ENCODE peak calls at places on chromosomes 11 and 22, in four cellular contexts. O is activated CD8-positive, alpha-beta T cell treated with anti-CD3 and anti-CD28 coated beads, Interleukin-2, amount 10 ng/mL, durations not matched to agents 7 days and 5 days; K is GM12878; G is K562. I is an unnamed sample.

GRCh38 chr11:74460481-74461154 is 6.7 kb downstream of the KCNE3 start:
- ATAC-seq in K (no peak), G (peak; percentile 57), O (no peak), I (no peak)

GRCh38 chr11:27718853-27719574 is 18.8 kb upstream of the BDNF start:
- ATAC-seq in O (no peak), K (peak; percentile 14), G (no peak), I (no peak)

GRCh38 chr22:31585161-31585859 is 76.7 kb downstream of the PISD start:
- ATAC-seq in G (peak; percentile 85), O (no peak), K (no peak), I (no peak)

GRCh38 chr11:126929186-126930085 is 71.1 kb downstream of the KIRREL3 start:
- ATAC-seq in K (no peak), G (peak; percentile 63), O (no peak), I (no peak)

GRCh38 chr11:68804786-68805185 is 36.9 kb downstream of the CPT1A start:
- ATAC-seq in G (peak; percentile 63), K (no peak), O (no peak), I (no peak)

GRCh38 chr11:19929655-19930054 is 217.0 kb downstream of the NAV2 start:
- ATAC-seq in K (no peak), G (no peak), O (no peak), I (no peak)

GRCh38 chr11:33182246-33182878 is 21.1 kb upstream of the CSTF3 start:
- ATAC-seq in O (no peak), G (no peak), K (no peak), I (no peak)

GRCh38 chr11:70091651-70092050 is 13.5 kb downstream of the ANO1 start:
- ATAC-seq in O (no peak), K (no peak), G (no peak), I (no peak)

GRCh38 chr11:17098038-17098437 is 20.6 kb upstream of the RPS13 start:
- ATAC-seq in G (no peak), O (no peak), K (no peak), I (no peak)

GRCh38 chr11:118819687-118820086 is 28.7 kb upstream of the DDX6 start:
- ATAC-seq in O (no peak), G (no peak), K (no peak), I (no peak)

GRCh38 chr22:22709719-22710445 is 65.5 kb downstream of the GGTLC2 start:
- ATAC-seq in G (peak; percentile 87), O (no peak), K (no peak), I (no peak)

GRCh38 chr22:19757985-19758895 is 2.3 kb upstream of the TBX1 start:
- ATAC-seq in K (no peak), G (no peak), O (no peak), I (no peak)

GRCh38 chr11:78350646-78351165 is 66.9 kb downstream of the GAB2 start:
- ATAC-seq in O (no peak), K (peak; percentile 43), G (peak; percentile 9), I (peak; percentile 54)

GRCh38 chr11:19816040-19816439 is 103.4 kb downstream of the NAV2 start:
- ATAC-seq in O (no peak), K (no peak), G (no peak), I (no peak)

GRCh38 chr11:80330302-80330701 is 889.5 kb upstream of the TENM4 start:
- ATAC-seq in K (no peak), O (no peak), G (no peak), I (no peak)

GRCh38 chr11:19646308-19646707 is 66.3 kb upstream of the NAV2 start:
- ATAC-seq in K (no peak), O (no peak), G (no peak), I (no peak)

GRCh38 chr11:120329556-120329955 is 4.5 kb downstream of the TLCD5 start:
- ATAC-seq in O (no peak), K (no peak), G (no peak), I (no peak)

GRCh38 chr22:46568102-46568809 is 30.8 kb upstream of the CELSR1 start:
- ATAC-seq in G (no peak), O (no peak), K (no peak), I (no peak)

GRCh38 chr11:123231263-123231662 is 36.2 kb upstream of the CLMP start:
- ATAC-seq in O (no peak), G (no peak), K (no peak), I (no peak)

GRCh38 chr11:62925745-62926668 is 4.8 kb upstream of the CHRM1 start:
- ATAC-seq in G (no peak), K (no peak), O (no peak), I (no peak)

GRCh38 chr11:107857550-107858216 is 904 bp downstream of the SLC35F2 start:
- ATAC-seq in O (no peak), K (peak; percentile 6), G (peak; percentile 32), I (no peak)

GRCh38 chr11:58934945-58935513 is 4.3 kb upstream of the GLYATL1 start:
- ATAC-seq in O (no peak), K (no peak), G (no peak), I (no peak)